ENCODE peak calls at places on chromosomes 4 and X, in seven cellular contexts. H is mesendoderm, U is K562, F is A549, D is fibroblast of lung, G is PC-3, K is neuronal stem cell. O is an unnamed sample.

GRCh38 chrX:153564047-153564606 is 34.8 kb downstream of the CCNQ start:
- DNase-seq in H (no peak), U (peak; percentile 18), F (no peak), D (peak; percentile 1), G (no peak), K (no peak), O (no peak)

GRCh38 chr4:41214158-41215146 is at the start of gene APBB2:
- DNase-seq in H (peak; percentile 99), U (peak; percentile 86), F (peak; percentile 95), D (peak; percentile 97), G (peak; percentile 96), K (peak; percentile 97), O (peak; percentile 79)

GRCh38 chr4:57410331-57411052 is 300.3 kb upstream of the IGFBP7 start:
- DNase-seq in H (no peak), U (no peak), F (no peak), D (no peak), G (no peak), K (peak; percentile 18), O (no peak)

GRCh38 chr4:139146926-139147547 is 30.0 kb downstream of the ELF2 start:
- DNase-seq in H (no peak), U (no peak), F (no peak), D (no peak), G (no peak), K (no peak), O (no peak)

GRCh38 chr4:7063362-7063761 is 4.5 kb downstream of the GRPEL1 start:
- DNase-seq in H (no peak), U (no peak), F (no peak), D (no peak), G (no peak), K (no peak), O (no peak)

GRCh38 chr4:185227713-185228278 is 18.4 kb downstream of the SNX25 start:
- DNase-seq in H (no peak), U (no peak), F (no peak), D (no peak), G (no peak), K (no peak), O (no peak)

GRCh38 chrX:110944793-110945466 is 149.3 kb upstream of the CHRDL1 start:
- DNase-seq in H (peak; percentile 33), U (no peak), F (no peak), D (no peak), G (no peak), K (peak; percentile 17), O (no peak)

GRCh38 chr4:60296381-60296780 is 903.7 kb upstream of the ADGRL3 start:
- DNase-seq in H (no peak), U (no peak), F (no peak), D (peak; percentile 68), G (no peak), K (no peak), O (no peak)

GRCh38 chrX:150547511-150548115 is 20.8 kb upstream of the MTM1 start:
- DNase-seq in H (peak; percentile 61), U (peak; percentile 72), F (peak; percentile 48), D (peak; percentile 45), G (no peak), K (no peak), O (peak; percentile 65)

GRCh38 chrX:50088645-50089044 is 112.2 kb downstream of the AKAP4 start:
- DNase-seq in H (no peak), U (no peak), F (no peak), D (no peak), G (no peak), K (no peak), O (no peak)

GRCh38 chr4:184269879-184270430 is 52.3 kb upstream of the ENPP6 start:
- DNase-seq in H (no peak), U (no peak), F (no peak), D (no peak), G (no peak), K (no peak), O (no peak)

GRCh38 chrX:72306851-72307645 is 1.3 kb upstream of the CITED1 start:
- DNase-seq in H (peak; percentile 80), U (peak; percentile 35), F (peak; percentile 75), D (peak; percentile 64), G (peak; percentile 71), K (peak; percentile 56), O (no peak)

GRCh38 chr4:140648716-140649115 is 80.0 kb upstream of the UCP1 start:
- DNase-seq in H (no peak), U (no peak), F (no peak), D (no peak), G (no peak), K (no peak), O (no peak)

GRCh38 chrX:97637289-97637688 is 753.6 kb downstream of the RPA4 start:
- DNase-seq in H (no peak), U (no peak), F (no peak), D (no peak), G (no peak), K (no peak), O (no peak)

GRCh38 chr4:139509727-139510410 is 46.1 kb downstream of the SETD7 start:
- DNase-seq in H (peak; percentile 68), U (no peak), F (peak; percentile 29), D (peak; percentile 12), G (no peak), K (no peak), O (no peak)

GRCh38 chr4:98662619-98663225 is 4.3 kb upstream of the TSPAN5 start:
- DNase-seq in H (peak; percentile 38), U (no peak), F (no peak), D (no peak), G (peak; percentile 63), K (no peak), O (no peak)

GRCh38 chr4:37422102-37422501 is 177.6 kb downstream of the NWD2 start:
- DNase-seq in H (no peak), U (no peak), F (no peak), D (no peak), G (no peak), K (no peak), O (no peak)

GRCh38 chr4:94517492-94517891 is 65.8 kb downstream of the PDLIM5 start:
- DNase-seq in H (no peak), U (no peak), F (no peak), D (no peak), G (no peak), K (no peak), O (no peak)

GRCh38 chr4:103934178-103934789 is 214.5 kb upstream of the TACR3 start:
- DNase-seq in H (peak; percentile 47), U (peak; percentile 25), F (peak; percentile 37), D (peak; percentile 55), G (peak; percentile 65), K (peak; percentile 39), O (peak; percentile 84)

GRCh38 chr4:148692242-148692641 is 250.0 kb upstream of the NR3C2 start:
- DNase-seq in H (no peak), U (no peak), F (no peak), D (no peak), G (no peak), K (no peak), O (no peak)

GRCh38 chrX:49876750-49877149 is 2.5 kb upstream of the USP27X start:
- DNase-seq in H (peak; percentile 24), U (peak; percentile 46), F (peak; percentile 30), D (peak; percentile 22), G (peak; percentile 64), K (no peak), O (peak; percentile 74)

GRCh38 chr4:54228064-54228527 is 997 bp upstream of the PDGFRA start:
- DNase-seq in H (peak; percentile 85), U (peak; percentile 60), F (peak; percentile 55), D (peak; percentile 82), G (peak; percentile 83), K (peak; percentile 81), O (peak; percentile 89)

GRCh38 chr4:20615492-20616136 is 84.6 kb upstream of the PACRGL start:
- DNase-seq in H (peak; percentile 37), U (no peak), F (no peak), D (no peak), G (peak; percentile 79), K (no peak), O (no peak)

GRCh38 chr4:93828332-93828829 is at the start of gene ATOH1:
- DNase-seq in H (peak; percentile 73), U (no peak), F (peak; percentile 7), D (peak; percentile 23), G (no peak), K (peak; percentile 80), O (no peak)

GRCh38 chr4:102808009-102808408 is 19.3 kb downstream of the UBE2D3 start:
- DNase-seq in H (no peak), U (no peak), F (no peak), D (no peak), G (no peak), K (no peak), O (no peak)
- H3K4me2 ChIP-seq in H (no peak overlapping the region), U (no peak overlapping the region), F (peak overlapping the region; percentile 17), D (no peak overlapping the region), G (no peak overlapping the region), K (no peak overlapping the region), O (no peak overlapping the region)

DNA sequence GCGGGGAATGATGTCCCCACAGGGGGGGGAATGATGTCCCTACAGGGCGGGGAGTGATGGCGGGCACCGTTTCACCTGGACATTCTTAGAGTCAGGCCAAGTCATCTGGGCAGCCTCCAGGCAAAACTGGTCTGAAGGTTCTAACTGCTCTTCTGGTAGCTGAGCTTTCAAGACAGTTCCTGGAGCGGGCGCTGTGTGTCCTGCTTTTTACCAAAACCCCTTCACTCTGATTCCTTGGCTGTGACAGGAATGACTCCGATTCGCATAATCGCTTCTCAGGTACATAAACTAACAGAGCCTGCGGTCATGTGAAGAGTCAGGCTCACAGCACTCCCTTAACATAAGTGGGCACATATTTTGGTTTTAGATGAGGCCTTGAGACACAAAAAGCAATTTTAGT is 836.0 kb downstream of the TRIML1 start:
- DNase-seq in H (peak; percentile 30), U (no peak), F (no peak), D (no peak), G (no peak), K (no peak), O (peak; percentile 65)
- H3K4me2 ChIP-seq in H (no peak overlapping the region), U (no peak overlapping the region), F (no peak overlapping the region), D (no peak overlapping the region), G (no peak overlapping the region), K (no peak overlapping the region), O (peak overlapping the region; percentile 66)

DNA sequence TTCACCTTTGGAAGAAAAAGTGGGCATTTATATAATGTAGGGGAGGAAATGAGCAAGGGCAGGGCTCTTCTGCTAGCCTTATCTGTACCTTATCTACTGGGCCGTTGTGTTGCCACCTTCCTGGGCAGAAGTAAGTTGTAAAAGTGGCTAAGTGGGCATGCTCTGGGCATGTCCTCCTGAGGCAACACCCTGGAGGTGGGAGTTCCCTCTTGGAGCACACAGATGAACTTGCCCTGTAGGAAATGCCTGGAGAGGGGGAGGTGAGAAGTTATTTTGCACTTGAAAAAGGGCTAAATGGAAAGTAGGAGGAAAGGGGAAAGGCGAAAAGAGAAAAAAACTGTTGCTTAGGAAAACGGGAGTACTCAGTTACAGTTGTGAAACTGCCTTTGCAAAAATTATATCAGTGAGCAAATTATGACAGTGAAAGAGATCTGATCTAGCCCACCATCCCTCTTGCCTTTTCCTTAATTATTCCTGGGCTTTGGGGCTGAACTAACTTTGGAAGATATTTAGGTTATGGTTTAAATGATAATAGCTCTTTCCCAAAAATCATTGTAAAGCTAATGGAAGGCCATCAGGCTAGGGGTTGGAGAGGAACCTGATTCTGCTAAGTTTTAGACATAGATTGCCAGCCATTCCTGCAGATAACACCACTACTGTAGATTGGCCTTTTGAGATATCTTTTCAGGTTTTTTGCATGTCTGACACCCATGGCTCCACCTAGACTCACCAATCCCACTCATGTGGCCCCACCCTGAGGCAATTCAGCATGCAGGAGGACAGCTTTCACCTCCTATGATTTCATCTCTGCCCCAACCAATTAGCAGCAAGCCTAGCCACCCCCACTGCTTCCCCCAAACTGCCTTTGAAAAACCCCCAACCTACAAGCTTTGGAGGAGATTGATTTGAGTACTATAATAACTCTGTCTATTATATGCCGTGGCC is 20.5 kb upstream of the ZNF81 start:
- DNase-seq in H (peak; percentile 81), U (no peak), F (peak; percentile 26), D (peak; percentile 33), G (no peak), K (no peak), O (no peak)
- H3K4me2 ChIP-seq in H (no peak overlapping the region), U (no peak overlapping the region), F (no peak overlapping the region), D (no peak overlapping the region), G (no peak overlapping the region), K (no peak overlapping the region), O (no peak overlapping the region)

GRCh38 chr4:44118971-44119680 is 329.5 kb downstream of the KCTD8 start:
- DNase-seq in H (peak; percentile 30), U (no peak), F (no peak), D (peak; percentile 5), G (peak; percentile 27), K (no peak), O (no peak)
- H3K4me2 ChIP-seq in H (no peak overlapping the region), U (no peak overlapping the region), F (no peak overlapping the region), D (no peak overlapping the region), G (no peak overlapping the region), K (no peak overlapping the region), O (no peak overlapping the region)